ENCODE peak calls at places on chromosomes 5 and 9, in ten cellular contexts. One of them, this sample, is unnamed.

GRCh38 chr9:109974143-109974917 is 194.3 kb downstream of the PALM2AKAP2 start:
- DNase-seq in NB4: no peak
- DNase-seq in heart right ventricle: peak
- DNase-seq in NK-92 treated with Interleukin-12 subunit alpha and Interleukin-12 subunit beta, amount 100 ng/mL, for 24 hours: no peak
- DNase-seq in NCI-H1092: no peak
- DNase-seq in HuH-7: no peak
- DNase-seq in stimulated activated CD8-positive, alpha-beta memory T cell treated with anti-CD3 and anti-CD28 coated beads, Interleukin-15, amount 100 ng/mL, for 48 hours: no peak
- DNase-seq in stimulated activated naive CD8-positive, alpha-beta T cell treated with anti-CD3 and anti-CD28 coated beads, Interleukin-15, amount 100 ng/mL, for 72 hours: no peak
- DNase-seq in psoas muscle: no peak
- DNase-seq in activated CD4-positive, alpha-beta T cell treated with anti-CD3 and anti-CD28 coated beads, Interleukin-2, amount 50 U/mL, for 4 hours: peak
- DNase-seq in this sample: peak

GRCh38 chr5:33785571-33785970 is 106.2 kb downstream of the ADAMTS12 start:
- DNase-seq in NB4: no peak
- DNase-seq in heart right ventricle: no peak
- DNase-seq in NK-92 treated with Interleukin-12 subunit alpha and Interleukin-12 subunit beta, amount 100 ng/mL, for 24 hours: no peak
- DNase-seq in NCI-H1092: no peak
- DNase-seq in HuH-7: no peak
- DNase-seq in stimulated activated CD8-positive, alpha-beta memory T cell treated with anti-CD3 and anti-CD28 coated beads, Interleukin-15, amount 100 ng/mL, for 48 hours: no peak
- DNase-seq in stimulated activated naive CD8-positive, alpha-beta T cell treated with anti-CD3 and anti-CD28 coated beads, Interleukin-15, amount 100 ng/mL, for 72 hours: no peak
- DNase-seq in psoas muscle: no peak
- DNase-seq in activated CD4-positive, alpha-beta T cell treated with anti-CD3 and anti-CD28 coated beads, Interleukin-2, amount 50 U/mL, for 4 hours: no peak
- DNase-seq in this sample: no peak

GRCh38 chr5:152487130-152487529 is 82.1 kb upstream of the NMUR2 start:
- DNase-seq in NB4: no peak
- DNase-seq in heart right ventricle: no peak
- DNase-seq in NK-92 treated with Interleukin-12 subunit alpha and Interleukin-12 subunit beta, amount 100 ng/mL, for 24 hours: no peak
- DNase-seq in NCI-H1092: no peak
- DNase-seq in HuH-7: no peak
- DNase-seq in stimulated activated CD8-positive, alpha-beta memory T cell treated with anti-CD3 and anti-CD28 coated beads, Interleukin-15, amount 100 ng/mL, for 48 hours: no peak
- DNase-seq in stimulated activated naive CD8-positive, alpha-beta T cell treated with anti-CD3 and anti-CD28 coated beads, Interleukin-15, amount 100 ng/mL, for 72 hours: no peak
- DNase-seq in psoas muscle: no peak
- DNase-seq in activated CD4-positive, alpha-beta T cell treated with anti-CD3 and anti-CD28 coated beads, Interleukin-2, amount 50 U/mL, for 4 hours: no peak
- DNase-seq in this sample: no peak

GRCh38 chr5:112957409-112957808 is 19.2 kb upstream of the DCP2 start:
- DNase-seq in NB4: no peak
- DNase-seq in heart right ventricle: no peak
- DNase-seq in NK-92 treated with Interleukin-12 subunit alpha and Interleukin-12 subunit beta, amount 100 ng/mL, for 24 hours: no peak
- DNase-seq in NCI-H1092: no peak
- DNase-seq in HuH-7: no peak
- DNase-seq in stimulated activated CD8-positive, alpha-beta memory T cell treated with anti-CD3 and anti-CD28 coated beads, Interleukin-15, amount 100 ng/mL, for 48 hours: no peak
- DNase-seq in stimulated activated naive CD8-positive, alpha-beta T cell treated with anti-CD3 and anti-CD28 coated beads, Interleukin-15, amount 100 ng/mL, for 72 hours: no peak
- DNase-seq in psoas muscle: no peak
- DNase-seq in activated CD4-positive, alpha-beta T cell treated with anti-CD3 and anti-CD28 coated beads, Interleukin-2, amount 50 U/mL, for 4 hours: no peak
- DNase-seq in this sample: no peak

GRCh38 chr5:171152382-171152781 is 156.7 kb upstream of the TLX3 start:
- DNase-seq in NB4: peak
- DNase-seq in heart right ventricle: no peak
- DNase-seq in NK-92 treated with Interleukin-12 subunit alpha and Interleukin-12 subunit beta, amount 100 ng/mL, for 24 hours: no peak
- DNase-seq in NCI-H1092: no peak
- DNase-seq in HuH-7: no peak
- DNase-seq in stimulated activated CD8-positive, alpha-beta memory T cell treated with anti-CD3 and anti-CD28 coated beads, Interleukin-15, amount 100 ng/mL, for 48 hours: no peak
- DNase-seq in stimulated activated naive CD8-positive, alpha-beta T cell treated with anti-CD3 and anti-CD28 coated beads, Interleukin-15, amount 100 ng/mL, for 72 hours: no peak
- DNase-seq in psoas muscle: no peak
- DNase-seq in activated CD4-positive, alpha-beta T cell treated with anti-CD3 and anti-CD28 coated beads, Interleukin-2, amount 50 U/mL, for 4 hours: no peak
- DNase-seq in this sample: no peak

GRCh38 chr5:14268738-14269137 is 125.6 kb downstream of the TRIO start:
- DNase-seq in NB4: no peak
- DNase-seq in heart right ventricle: peak
- DNase-seq in NK-92 treated with Interleukin-12 subunit alpha and Interleukin-12 subunit beta, amount 100 ng/mL, for 24 hours: no peak
- DNase-seq in NCI-H1092: no peak
- DNase-seq in HuH-7: no peak
- DNase-seq in stimulated activated CD8-positive, alpha-beta memory T cell treated with anti-CD3 and anti-CD28 coated beads, Interleukin-15, amount 100 ng/mL, for 48 hours: no peak
- DNase-seq in stimulated activated naive CD8-positive, alpha-beta T cell treated with anti-CD3 and anti-CD28 coated beads, Interleukin-15, amount 100 ng/mL, for 72 hours: no peak
- DNase-seq in psoas muscle: no peak
- DNase-seq in activated CD4-positive, alpha-beta T cell treated with anti-CD3 and anti-CD28 coated beads, Interleukin-2, amount 50 U/mL, for 4 hours: no peak
- DNase-seq in this sample: no peak

GRCh38 chr5:27908341-27908740 is 870.0 kb upstream of the CDH9 start:
- DNase-seq in NB4: no peak
- DNase-seq in heart right ventricle: no peak
- DNase-seq in NK-92 treated with Interleukin-12 subunit alpha and Interleukin-12 subunit beta, amount 100 ng/mL, for 24 hours: no peak
- DNase-seq in NCI-H1092: no peak
- DNase-seq in HuH-7: no peak
- DNase-seq in stimulated activated CD8-positive, alpha-beta memory T cell treated with anti-CD3 and anti-CD28 coated beads, Interleukin-15, amount 100 ng/mL, for 48 hours: no peak
- DNase-seq in stimulated activated naive CD8-positive, alpha-beta T cell treated with anti-CD3 and anti-CD28 coated beads, Interleukin-15, amount 100 ng/mL, for 72 hours: no peak
- DNase-seq in psoas muscle: no peak
- DNase-seq in activated CD4-positive, alpha-beta T cell treated with anti-CD3 and anti-CD28 coated beads, Interleukin-2, amount 50 U/mL, for 4 hours: no peak
- DNase-seq in this sample: no peak

GRCh38 chr5:151742870-151743294 is 15.5 kb downstream of the ATOX1 start:
- DNase-seq in NB4: peak
- DNase-seq in heart right ventricle: peak
- DNase-seq in NK-92 treated with Interleukin-12 subunit alpha and Interleukin-12 subunit beta, amount 100 ng/mL, for 24 hours: no peak
- DNase-seq in NCI-H1092: no peak
- DNase-seq in HuH-7: peak
- DNase-seq in stimulated activated CD8-positive, alpha-beta memory T cell treated with anti-CD3 and anti-CD28 coated beads, Interleukin-15, amount 100 ng/mL, for 48 hours: no peak
- DNase-seq in stimulated activated naive CD8-positive, alpha-beta T cell treated with anti-CD3 and anti-CD28 coated beads, Interleukin-15, amount 100 ng/mL, for 72 hours: no peak
- DNase-seq in psoas muscle: peak
- DNase-seq in activated CD4-positive, alpha-beta T cell treated with anti-CD3 and anti-CD28 coated beads, Interleukin-2, amount 50 U/mL, for 4 hours: no peak
- DNase-seq in this sample: no peak

GRCh38 chr9:124041817-124042116 is 30.2 kb downstream of the LHX2 start:
- DNase-seq in NB4: no peak
- DNase-seq in heart right ventricle: no peak
- DNase-seq in NK-92 treated with Interleukin-12 subunit alpha and Interleukin-12 subunit beta, amount 100 ng/mL, for 24 hours: no peak
- DNase-seq in NCI-H1092: no peak
- DNase-seq in HuH-7: no peak
- DNase-seq in stimulated activated CD8-positive, alpha-beta memory T cell treated with anti-CD3 and anti-CD28 coated beads, Interleukin-15, amount 100 ng/mL, for 48 hours: no peak
- DNase-seq in stimulated activated naive CD8-positive, alpha-beta T cell treated with anti-CD3 and anti-CD28 coated beads, Interleukin-15, amount 100 ng/mL, for 72 hours: no peak
- DNase-seq in psoas muscle: no peak
- DNase-seq in activated CD4-positive, alpha-beta T cell treated with anti-CD3 and anti-CD28 coated beads, Interleukin-2, amount 50 U/mL, for 4 hours: no peak
- DNase-seq in this sample: no peak

GRCh38 chr9:30089428-30089827 is 2295.0 kb upstream of the ACO1 start:
- DNase-seq in NB4: no peak
- DNase-seq in heart right ventricle: no peak
- DNase-seq in NK-92 treated with Interleukin-12 subunit alpha and Interleukin-12 subunit beta, amount 100 ng/mL, for 24 hours: no peak
- DNase-seq in NCI-H1092: no peak
- DNase-seq in HuH-7: no peak
- DNase-seq in stimulated activated CD8-positive, alpha-beta memory T cell treated with anti-CD3 and anti-CD28 coated beads, Interleukin-15, amount 100 ng/mL, for 48 hours: no peak
- DNase-seq in stimulated activated naive CD8-positive, alpha-beta T cell treated with anti-CD3 and anti-CD28 coated beads, Interleukin-15, amount 100 ng/mL, for 72 hours: no peak
- DNase-seq in psoas muscle: no peak
- DNase-seq in activated CD4-positive, alpha-beta T cell treated with anti-CD3 and anti-CD28 coated beads, Interleukin-2, amount 50 U/mL, for 4 hours: no peak
- DNase-seq in this sample: no peak

This sample was measured in left colon.